ENCODE peak calls at places on chromosomes 16 and 17, in eight cellular contexts. D is nephron progenitor cell; U is AG08395; I is body of pancreas; Y is Peyer's patch; J is activated naive CD8-positive, alpha-beta T cell treated with anti-CD3 and anti-CD28 coated beads, Interleukin-2, amount 50 U/mL, for 16 hours; O is GM04504; C is mucosa of descending colon. B is an unnamed sample.

GRCh38 chr16:89923640-89924297 is 627 bp downstream of the TUBB3 start:
- DNase-seq in D (peak; percentile 61), U (no peak), I (no peak), Y (no peak), J (no peak), O (no peak), C (no peak), B (peak; percentile 62)

GRCh38 chr16:89320717-89321501 is 103.4 kb downstream of the ZNF778 start:
- DNase-seq in D (peak; percentile 54), U (peak; percentile 20), I (peak; percentile 57), Y (no peak), J (no peak), O (no peak), C (peak; percentile 84), B (no peak)

GRCh38 chr16:23434380-23434779 is 18.6 kb downstream of the COG7 start:
- DNase-seq in D (peak; percentile 22), U (peak; percentile 70), I (peak; percentile 39), Y (no peak), J (no peak), O (peak; percentile 28), C (no peak), B (peak; percentile 83)

GRCh38 chr17:45440161-45440859 is 7.6 kb upstream of the ARHGAP27 start:
- DNase-seq in D (no peak), U (no peak), I (peak; percentile 32), Y (no peak), J (no peak), O (no peak), C (peak; percentile 54), B (peak; percentile 50)

GRCh38 chr17:2751482-2751881 is 2.0 kb upstream of the CCDC92B start:
- DNase-seq in D (no peak), U (no peak), I (no peak), Y (no peak), J (no peak), O (no peak), C (no peak), B (no peak)

GRCh38 chr16:87384162-87384999 is 805 bp upstream of the FBXO31 start:
- DNase-seq in D (peak; percentile 75), U (no peak), I (no peak), Y (no peak), J (no peak), O (no peak), C (peak; percentile 80), B (peak; percentile 44)

GRCh38 chr17:82149401-82150099 is 51.5 kb upstream of the FASN start:
- DNase-seq in D (no peak), U (no peak), I (no peak), Y (no peak), J (no peak), O (no peak), C (no peak), B (no peak)

GRCh38 chr17:6381052-6381451 is 53.9 kb downstream of the AIPL1 start:
- DNase-seq in D (no peak), U (peak; percentile 26), I (no peak), Y (no peak), J (no peak), O (peak; percentile 35), C (no peak), B (no peak)

GRCh38 chr16:79434771-79435170 is 165.8 kb downstream of the MAF start:
- DNase-seq in D (no peak), U (no peak), I (no peak), Y (no peak), J (no peak), O (no peak), C (no peak), B (no peak)

GRCh38 chr16:29848420-29849297 is 14.4 kb downstream of the CDIPT start:
- DNase-seq in D (peak; percentile 67), U (peak; percentile 75), I (peak; percentile 70), Y (peak; percentile 64), J (peak; percentile 64), O (no peak), C (peak; percentile 89), B (peak; percentile 76)

GRCh38 chr17:56593741-56594527 is 435 bp downstream of the NOG start:
- DNase-seq in D (peak; percentile 75), U (peak; percentile 72), I (peak; percentile 51), Y (no peak), J (no peak), O (peak; percentile 52), C (peak; percentile 55), B (no peak)

GRCh38 chr16:70805380-70805779 is 4.4 kb upstream of the VAC14 start:
- DNase-seq in D (no peak), U (no peak), I (no peak), Y (no peak), J (no peak), O (no peak), C (no peak), B (peak; percentile 37)

GRCh38 chr17:42111901-42112551 is 488 bp downstream of the DHX58 start:
- DNase-seq in D (no peak), U (peak; percentile 54), I (peak; percentile 58), Y (no peak), J (no peak), O (peak; percentile 38), C (peak; percentile 67), B (no peak)

GRCh38 chr16:10322723-10323527 is 62.9 kb upstream of the ATF7IP2 start:
- DNase-seq in D (peak; percentile 22), U (no peak), I (no peak), Y (no peak), J (no peak), O (no peak), C (no peak), B (no peak)

GRCh38 chr16:56600398-56600999 is 7.9 kb upstream of the MT2A start:
- DNase-seq in D (peak; percentile 21), U (peak; percentile 76), I (peak; percentile 59), Y (peak; percentile 33), J (no peak), O (no peak), C (no peak), B (peak; percentile 74)

GRCh38 chr16:65446441-65446840 is 324.6 kb upstream of the CDH11 start:
- DNase-seq in D (no peak), U (no peak), I (no peak), Y (no peak), J (no peak), O (no peak), C (no peak), B (no peak)

GRCh38 chr16:51538707-51539604 is 387.9 kb upstream of the SALL1 start:
- DNase-seq in D (peak; percentile 43), U (peak; percentile 92), I (peak; percentile 8), Y (no peak), J (no peak), O (peak; percentile 73), C (no peak), B (no peak)

GRCh38 chr16:80655751-80656150 is 115.0 kb downstream of the DYNLRB2 start:
- DNase-seq in D (no peak), U (no peak), I (no peak), Y (no peak), J (no peak), O (no peak), C (no peak), B (no peak)

GRCh38 chr17:68613739-68614298 is 12.7 kb upstream of the FAM20A start:
- DNase-seq in D (peak; percentile 32), U (peak; percentile 62), I (peak; percentile 60), Y (no peak), J (no peak), O (peak; percentile 36), C (no peak), B (peak; percentile 88)

GRCh38 chr17:51119415-51120356 is 982 bp downstream of the SPAG9 start:
- DNase-seq in D (peak; percentile 57), U (peak; percentile 12), I (peak; percentile 69), Y (peak; percentile 47), J (no peak), O (peak; percentile 19), C (peak; percentile 71), B (peak; percentile 78)

GRCh38 chr16:65002265-65002664 is 119.6 kb downstream of the CDH11 start:
- DNase-seq in D (no peak), U (peak; percentile 52), I (no peak), Y (no peak), J (no peak), O (peak; percentile 64), C (no peak), B (no peak)

GRCh38 chr16:20369452-20370054 is 17.0 kb upstream of the UMOD start:
- DNase-seq in D (no peak), U (no peak), I (no peak), Y (no peak), J (no peak), O (no peak), C (no peak), B (no peak)

GRCh38 chr16:85057212-85057889 is 29.8 kb downstream of the KIAA0513 start:
- DNase-seq in D (no peak), U (no peak), I (peak; percentile 33), Y (peak; percentile 29), J (no peak), O (no peak), C (no peak), B (peak; percentile 32)

GRCh38 chr17:45813051-45813731 is 29.1 kb downstream of the CRHR1 start:
- DNase-seq in D (peak; percentile 78), U (no peak), I (no peak), Y (no peak), J (no peak), O (no peak), C (no peak), B (peak; percentile 15)

GRCh38 chr16:53372942-53373871 is 61.1 kb upstream of the RBL2 start:
- DNase-seq in D (no peak), U (no peak), I (peak; percentile 77), Y (peak; percentile 43), J (peak; percentile 47), O (no peak), C (peak; percentile 95), B (no peak)

GRCh38 chr16:47142469-47143328 is 1.0 kb downstream of the NETO2 start:
- DNase-seq in D (peak; percentile 61), U (peak; percentile 20), I (peak; percentile 6), Y (peak; percentile 21), J (no peak), O (no peak), C (no peak), B (peak; percentile 55)

GRCh38 chr16:11743308-11744074 is 834 bp upstream of the TXNDC11 start:
- DNase-seq in D (no peak), U (peak; percentile 6), I (peak; percentile 78), Y (peak; percentile 49), J (no peak), O (peak; percentile 26), C (no peak), B (peak; percentile 71)

GRCh38 chr16:30523768-30524574 is 2.4 kb downstream of the ZNF768 start:
- DNase-seq in D (no peak), U (no peak), I (no peak), Y (no peak), J (no peak), O (no peak), C (no peak), B (no peak)

GRCh38 chr17:8337802-8338744 is 1.6 kb upstream of the ODF4 start:
- DNase-seq in D (no peak), U (no peak), I (no peak), Y (no peak), J (no peak), O (no peak), C (no peak), B (peak; percentile 36)

GRCh38 chr17:78781339-78782304 is at the start of gene CYTH1:
- DNase-seq in D (peak; percentile 68), U (no peak), I (peak; percentile 46), Y (peak; percentile 55), J (no peak), O (no peak), C (peak; percentile 75), B (peak; percentile 68)

GRCh38 chr16:23905027-23905426 is 69.2 kb downstream of the PRKCB start:
- DNase-seq in D (peak; percentile 41), U (peak; percentile 70), I (peak; percentile 7), Y (no peak), J (no peak), O (peak; percentile 81), C (no peak), B (no peak)

GRCh38 chr17:77491921-77492445 is 351.2 kb downstream of the SEC14L1 start:
- DNase-seq in D (no peak), U (no peak), I (no peak), Y (peak; percentile 82), J (no peak), O (no peak), C (peak; percentile 45), B (peak; percentile 70)

GRCh38 chr17:41796066-41796895 is 9.8 kb upstream of the JUP start:
- DNase-seq in D (no peak), U (no peak), I (no peak), Y (no peak), J (no peak), O (no peak), C (no peak), B (no peak)

GRCh38 chr17:37506678-37507077 is 17.0 kb downstream of the DUSP14 start:
- DNase-seq in D (peak; percentile 41), U (peak; percentile 38), I (no peak), Y (no peak), J (no peak), O (no peak), C (no peak), B (peak; percentile 73)